ENCODE peak calls at places on chromosomes 13 and 19, in four cellular contexts. O is K562, Q is HCT116, J is H1. I is an unnamed sample.

GRCh38 chr13:35549481-35549880 is 73.0 kb upstream of the MAB21L1 start:
- DNase-seq in Q (no peak), J (no peak), O (no peak), I (peak)

GRCh38 chr13:25300861-25301346 is 521 bp upstream of the NUP58 start:
- DNase-seq in O (no peak), Q (no peak), J (no peak), I (no peak)

GRCh38 chr19:55305491-55305890 is 19.6 kb downstream of the TMEM150B start:
- DNase-seq in O (peak), J (peak), Q (no peak), I (no peak)

GRCh38 chr13:103557878-103558277 is 491.7 kb upstream of the SLC10A2 start:
- DNase-seq in J (no peak), O (no peak), Q (no peak), I (no peak)

GRCh38 chr19:50909240-50910070 is 1.7 kb downstream of the KLK4 start:
- DNase-seq in Q (peak), J (peak), O (peak), I (no peak)

GRCh38 chr13:77422724-77423123 is 95.8 kb upstream of the MYCBP2 start:
- DNase-seq in O (no peak), J (no peak), Q (no peak), I (no peak)

GRCh38 chr13:72437458-72437857 is 290.0 kb downstream of the MZT1 start:
- DNase-seq in Q (no peak), O (no peak), J (no peak), I (no peak)

GRCh38 chr19:16363133-16363851 is 38.7 kb downstream of the KLF2 start:
- DNase-seq in J (no peak), O (no peak), Q (no peak), I (no peak)

GRCh38 chr13:70483599-70484276 is 375.5 kb upstream of the KLHL1 start:
- DNase-seq in Q (no peak), J (no peak), O (no peak), I (no peak)

DNA sequence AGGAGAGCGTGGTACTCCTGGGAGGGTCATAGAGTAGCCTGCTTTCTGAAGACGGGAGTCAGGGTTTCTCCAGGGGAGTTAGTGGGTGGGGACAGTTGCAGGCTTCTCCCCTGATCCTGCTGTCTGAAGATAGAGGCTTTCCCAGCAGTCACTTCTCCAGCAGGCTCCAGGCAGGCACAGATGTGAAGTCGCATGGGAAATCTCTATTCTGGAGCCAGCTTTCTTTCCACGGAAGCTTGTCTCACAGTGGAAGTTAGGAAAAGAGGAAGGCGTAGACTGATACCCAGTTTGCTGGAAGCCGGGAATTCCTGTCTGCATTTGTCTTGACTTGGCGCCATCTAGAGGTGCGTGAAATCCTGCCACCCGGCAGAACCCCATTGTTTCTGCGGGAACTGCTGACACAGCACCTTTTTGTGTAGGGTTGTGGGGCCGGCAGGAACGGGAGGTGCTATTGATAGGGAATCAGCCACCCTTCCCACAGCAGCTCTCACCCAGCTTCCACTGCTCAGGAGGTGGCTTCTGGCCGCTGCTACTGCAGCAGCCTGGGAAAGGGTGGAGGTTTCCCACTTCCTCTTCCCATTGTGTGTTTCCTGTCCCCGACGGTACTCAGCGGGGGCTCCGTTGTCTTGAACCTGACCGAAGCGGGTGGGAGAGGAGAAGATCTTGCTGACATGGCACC is 28.5 kb upstream of the NPAS1 start:
- DNase-seq in O (peak), Q (peak), J (peak), I (peak)
- TF ChIP-seq EGR1 in O (no peak), Q (no peak), J (no peak), I (no peak)

GRCh38 chr19:2039959-2040646 is 10.9 kb downstream of the MKNK2 start:
- DNase-seq in O (no peak), Q (no peak), J (no peak), I (no peak)
- TF ChIP-seq EGR1 in O (no peak), Q (no peak), J (no peak), I (no peak)

DNA sequence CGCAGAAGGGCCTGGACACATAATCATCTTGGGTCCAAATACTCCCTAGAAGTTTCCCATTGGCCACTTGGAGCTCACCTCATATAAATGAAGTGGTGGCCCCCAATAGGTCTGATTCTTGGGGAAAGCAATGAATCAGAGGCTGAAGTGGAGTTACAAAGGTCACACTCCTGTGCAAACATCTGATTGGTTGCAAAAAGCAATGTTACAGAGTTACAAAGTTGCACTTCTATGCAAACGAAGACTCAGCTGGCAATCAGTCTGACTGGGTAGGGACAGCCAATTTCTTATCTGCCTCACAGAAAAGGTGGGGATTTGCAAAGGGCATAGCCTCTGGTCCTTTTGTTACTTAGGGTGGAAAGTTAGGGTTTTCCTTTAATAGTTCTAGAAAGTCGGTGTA is 1.8 kb upstream of the GPR180 start:
- DNase-seq in Q (no peak), J (no peak), O (no peak), I (no peak)
- TF ChIP-seq EGR1 in Q (no peak), J (no peak), O (no peak), I (no peak)

DNA sequence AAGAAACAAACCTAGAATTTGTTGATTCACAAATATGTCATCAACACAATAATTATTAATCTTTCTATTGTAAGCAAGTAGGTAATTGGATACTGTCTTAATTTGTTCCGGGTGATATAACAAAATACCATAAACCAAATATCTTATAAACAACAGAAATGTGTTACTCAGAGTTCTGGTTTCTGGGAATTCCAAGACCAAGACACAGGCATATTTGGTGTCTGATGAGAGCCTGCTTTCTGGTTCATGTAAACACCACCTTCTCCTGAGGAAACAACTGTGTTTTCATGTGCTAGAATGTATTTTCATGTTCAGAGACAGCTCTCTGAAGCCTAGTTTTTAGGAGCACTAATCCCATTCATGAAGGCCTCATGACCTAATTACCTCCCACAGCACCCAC is 1819.5 kb downstream of the SLITRK5 start:
- DNase-seq in Q (no peak), O (no peak), J (no peak), I (no peak)
- TF ChIP-seq EGR1 in Q (no peak), O (no peak), J (no peak), I (no peak)

DNA sequence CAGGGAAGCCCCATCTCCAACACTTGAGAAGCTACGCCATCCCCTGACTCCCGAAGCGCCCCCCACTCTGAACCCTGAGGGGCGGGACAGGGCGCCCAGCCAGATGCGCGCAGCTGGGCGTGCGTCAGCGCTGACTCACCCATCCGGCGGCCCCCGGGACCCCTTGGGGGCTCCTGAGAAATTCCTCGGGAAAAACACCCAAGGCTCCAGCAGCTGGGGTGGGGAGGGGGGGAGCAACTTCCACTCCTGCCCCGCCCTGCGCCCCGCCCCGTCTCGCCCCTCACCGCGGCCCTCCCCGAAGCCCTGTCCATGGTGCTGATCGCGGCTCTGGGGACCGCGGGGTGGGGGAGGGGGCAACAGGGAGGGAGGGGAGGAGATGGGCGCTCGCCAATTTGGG is 1.0 kb downstream of the COL5A3 start:
- DNase-seq in O (peak), J (peak), Q (no peak), I (no peak)
- TF ChIP-seq EGR1 in O (no peak), J (no peak), Q (no peak), I (no peak)

GRCh38 chr19:10517361-10517759 is at the start of gene S1PR5:
- DNase-seq in O (peak), Q (no peak), J (no peak), I (no peak)
- TF ChIP-seq EGR1 in O (no peak), Q (peak), J (peak), I (no peak)

DNA sequence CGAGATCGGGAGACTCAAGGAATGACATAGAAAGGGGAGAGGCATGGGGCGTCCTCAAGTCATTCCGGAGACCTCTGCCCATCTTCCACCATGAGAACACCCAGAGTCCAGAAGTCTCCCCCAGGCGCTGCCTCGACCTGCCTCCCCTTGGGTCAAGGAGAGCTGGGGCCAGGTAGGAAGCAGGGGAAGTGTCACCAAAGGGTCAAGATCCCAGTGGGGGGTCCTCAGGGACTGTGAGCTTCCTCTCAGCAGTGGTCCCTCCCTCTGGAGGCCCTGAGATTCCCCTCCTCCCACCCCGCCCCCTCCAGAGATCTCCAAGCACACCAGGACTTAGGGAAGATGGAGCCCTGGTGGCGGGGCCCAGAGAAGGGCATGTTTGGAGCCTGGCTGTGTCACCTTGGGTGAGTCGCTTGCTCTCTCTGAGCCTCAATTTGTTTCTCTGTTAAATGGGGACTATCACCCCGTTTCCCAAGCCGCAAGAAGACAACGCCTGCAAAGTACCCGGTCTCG is 919 bp downstream of the DACT3 start:
- DNase-seq in O (peak), J (peak), Q (no peak), I (no peak)
- TF ChIP-seq EGR1 in O (no peak), J (no peak), Q (no peak), I (no peak)

DNA sequence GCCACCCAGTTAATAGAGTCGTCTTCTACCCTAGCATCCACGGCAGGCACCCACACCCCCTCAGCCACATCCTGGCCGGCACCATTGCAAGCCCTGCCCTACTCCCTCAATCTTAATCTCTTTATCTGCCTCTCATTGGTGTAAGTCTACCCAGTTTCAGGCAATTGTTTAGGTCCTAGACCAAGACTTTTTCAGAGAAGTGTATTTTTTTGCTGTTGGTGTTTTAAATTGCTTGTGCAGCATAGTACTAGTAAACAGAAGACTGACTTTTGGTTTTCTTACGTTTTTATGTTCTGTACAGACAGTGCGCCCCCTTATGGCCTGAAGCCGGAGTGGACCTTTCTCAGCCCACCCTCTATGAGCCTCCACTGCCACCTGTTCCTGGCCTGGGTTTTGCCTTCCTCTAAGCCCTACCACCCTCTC is 2.3 kb upstream of the LCP1 start:
- DNase-seq in J (peak), Q (peak), O (peak), I (no peak)
- TF ChIP-seq EGR1 in J (no peak), Q (no peak), O (no peak), I (no peak)

GRCh38 chr19:13430790-13431582 is 75.3 kb downstream of the CACNA1A start:
- DNase-seq in J (peak), O (peak), Q (peak), I (no peak)
- TF ChIP-seq EGR1 in J (no peak), O (no peak), Q (no peak), I (no peak)